ENCODE peak calls at places on chromosomes 7 and 10, in eight cellular contexts. M is NCI-H1417, D is caudate nucleus, S is H7, E is RWPE2, X is nucleus accumbens, R is NCI-H1105, C is right lobe of liver. Z is an unnamed sample.

GRCh38 chr7:18508441-18509427 is 13.2 kb downstream of the HDAC9 start:
- DNase-seq in M (no peak), D (no peak), S (peak; percentile 13), E (no peak), X (no peak), R (no peak), C (no peak), Z (no peak)

GRCh38 chr10:91374054-91374453 is 36.1 kb upstream of the HECTD2 start:
- DNase-seq in M (no peak), D (no peak), S (no peak), E (no peak), X (no peak), R (no peak), C (no peak), Z (no peak)

GRCh38 chr7:44477063-44477830 is 13.2 kb downstream of the NUDCD3 start:
- DNase-seq in M (peak; percentile 49), D (no peak), S (peak; percentile 73), E (peak; percentile 68), X (peak; percentile 56), R (peak; percentile 46), C (peak; percentile 72), Z (peak; percentile 40)

GRCh38 chr7:101066858-101067227 is 18.4 kb upstream of the TRIM56 start:
- DNase-seq in M (no peak), D (no peak), S (no peak), E (no peak), X (no peak), R (no peak), C (no peak), Z (no peak)

GRCh38 chr7:116185956-116186355 is 24.4 kb upstream of the TES start:
- DNase-seq in M (no peak), D (no peak), S (no peak), E (no peak), X (no peak), R (no peak), C (no peak), Z (no peak)

GRCh38 chr10:58570307-58570723 is 57.6 kb downstream of the BICC1 start:
- DNase-seq in M (no peak), D (no peak), S (no peak), E (no peak), X (no peak), R (no peak), C (no peak), Z (no peak)

GRCh38 chr7:2926898-2927405 is 82.8 kb upstream of the GNA12 start:
- DNase-seq in M (no peak), D (no peak), S (peak; percentile 35), E (peak; percentile 45), X (no peak), R (no peak), C (no peak), Z (no peak)

GRCh38 chr10:59090804-59091203 is 85.6 kb upstream of the PHYHIPL start:
- DNase-seq in M (no peak), D (no peak), S (no peak), E (no peak), X (no peak), R (no peak), C (no peak), Z (no peak)

GRCh38 chr10:22503315-22504090 is 158.2 kb downstream of the SPAG6 start:
- DNase-seq in M (no peak), D (no peak), S (no peak), E (no peak), X (no peak), R (no peak), C (no peak), Z (no peak)

GRCh38 chr10:61896854-61897661 is 4.4 kb upstream of the ARID5B start:
- DNase-seq in M (peak; percentile 47), D (peak; percentile 49), S (peak; percentile 92), E (no peak), X (peak; percentile 56), R (no peak), C (peak; percentile 75), Z (peak; percentile 76)

GRCh38 chr10:98295907-98296306 is 27.9 kb upstream of the LOXL4 start:
- DNase-seq in M (no peak), D (no peak), S (no peak), E (no peak), X (no peak), R (no peak), C (no peak), Z (no peak)

GRCh38 chr7:45435846-45436245 is 138.3 kb upstream of the ADCY1 start:
- DNase-seq in M (no peak), D (no peak), S (no peak), E (no peak), X (no peak), R (no peak), C (no peak), Z (no peak)

GRCh38 chr7:99141756-99142726 is 1.9 kb downstream of the SMURF1 start:
- DNase-seq in M (no peak), D (peak; percentile 44), S (peak; percentile 83), E (peak; percentile 74), X (peak; percentile 57), R (no peak), C (peak; percentile 66), Z (peak; percentile 46)

GRCh38 chr7:2843191-2843685 is 870 bp downstream of the GNA12 start:
- DNase-seq in M (peak; percentile 49), D (no peak), S (peak; percentile 38), E (no peak), X (no peak), R (no peak), C (no peak), Z (peak; percentile 54)

GRCh38 chr10:125060486-125060850 is 99.9 kb downstream of the CTBP2 start:
- DNase-seq in M (no peak), D (no peak), S (no peak), E (no peak), X (no peak), R (no peak), C (no peak), Z (no peak)

Z was measured in pancreas.